ENCODE peak calls at places on chromosomes 12 and 14, in six cellular contexts. D is K562, Y is stomach, O is tibial artery, C is left ventricle myocardium inferior, H is endodermal cell. L is an unnamed sample.

GRCh38 chr14:53409974-53410373 is 256.9 kb upstream of the DDHD1 start:
- DNase-seq in D (no peak), Y (no peak), O (no peak), C (no peak), H (no peak), L (no peak)

GRCh38 chr14:59997966-59998365 is 78.0 kb downstream of the LRRC9 start:
- DNase-seq in D (no peak), Y (no peak), O (no peak), C (no peak), H (no peak), L (no peak)

GRCh38 chr12:96720363-96720705 is 186.7 kb upstream of the NEDD1 start:
- DNase-seq in D (no peak), Y (no peak), O (no peak), C (no peak), H (peak; percentile 74), L (no peak)

GRCh38 chr12:132731574-132731973 is 20.9 kb downstream of the PGAM5 start:
- DNase-seq in D (no peak), Y (no peak), O (no peak), C (no peak), H (no peak), L (no peak)

GRCh38 chr12:117063162-117063911 is 35.9 kb downstream of the TESC start:
- DNase-seq in D (no peak), Y (no peak), O (no peak), C (no peak), H (no peak), L (no peak)

GRCh38 chr12:24948452-24948815 is 467 bp downstream of the BCAT1 start:
- DNase-seq in D (peak; percentile 35), Y (no peak), O (no peak), C (no peak), H (peak; percentile 81), L (peak; percentile 19)

GRCh38 chr12:90652280-90652679 is 302.7 kb downstream of the CCER1 start:
- DNase-seq in D (no peak), Y (no peak), O (no peak), C (no peak), H (no peak), L (no peak)

GRCh38 chr14:75373616-75374015 is 54.2 kb upstream of the JDP2 start:
- DNase-seq in D (no peak), Y (no peak), O (no peak), C (no peak), H (no peak), L (no peak)

GRCh38 chr14:88911811-88912210 is 87.4 kb downstream of the TTC8 start:
- DNase-seq in D (no peak), Y (no peak), O (no peak), C (no peak), H (no peak), L (no peak)

GRCh38 chr14:83556065-83556464 is 1973.9 kb upstream of the FLRT2 start:
- DNase-seq in D (no peak), Y (no peak), O (no peak), C (no peak), H (no peak), L (no peak)

DNA sequence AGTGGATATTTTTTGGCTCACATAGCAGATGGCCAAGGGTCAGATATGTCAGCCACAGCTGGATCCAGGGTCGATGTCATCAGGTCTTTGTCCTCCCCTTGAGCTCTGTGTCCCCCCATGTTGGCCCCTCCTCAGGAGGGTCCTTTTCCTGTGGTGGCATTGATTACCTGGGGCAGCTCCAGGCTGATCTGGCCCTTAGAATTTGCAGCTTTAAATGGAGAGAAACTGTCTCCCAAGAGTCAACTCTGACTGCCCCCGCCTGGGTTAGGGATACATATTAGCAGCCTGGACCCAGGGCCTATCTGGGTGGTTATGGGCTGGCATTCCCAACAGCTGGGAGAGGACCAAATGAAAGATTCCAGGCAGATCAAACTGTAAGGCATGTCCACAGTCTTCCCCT is 330.5 kb downstream of the RGS6 start:
- DNase-seq in D (no peak), Y (no peak), O (no peak), C (no peak), H (no peak), L (no peak)
- H3K36me3 ChIP-seq in D (no peaks in the 10 kb centered on the region), Y (no peaks in the 10 kb centered on the region), O (no peaks in the 10 kb centered on the region), C (no peaks in the 10 kb centered on the region), H (no peaks in the 10 kb centered on the region), L (no peaks in the 10 kb centered on the region)

GRCh38 chr14:61543946-61544345 is 151.4 kb upstream of the HIF1A start:
- DNase-seq in D (no peak), Y (no peak), O (no peak), C (no peak), H (peak; percentile 18), L (no peak)
- H3K4me1 ChIP-seq in D (no peaks in the 10 kb centered on the region), Y (peaks cover 20% of the 10 kb centered on the region), O (peaks cover 51% of the 10 kb centered on the region), C (peaks cover 60% of the 10 kb centered on the region), H (no peaks in the 10 kb centered on the region), L (no peaks in the 10 kb centered on the region)

DNA sequence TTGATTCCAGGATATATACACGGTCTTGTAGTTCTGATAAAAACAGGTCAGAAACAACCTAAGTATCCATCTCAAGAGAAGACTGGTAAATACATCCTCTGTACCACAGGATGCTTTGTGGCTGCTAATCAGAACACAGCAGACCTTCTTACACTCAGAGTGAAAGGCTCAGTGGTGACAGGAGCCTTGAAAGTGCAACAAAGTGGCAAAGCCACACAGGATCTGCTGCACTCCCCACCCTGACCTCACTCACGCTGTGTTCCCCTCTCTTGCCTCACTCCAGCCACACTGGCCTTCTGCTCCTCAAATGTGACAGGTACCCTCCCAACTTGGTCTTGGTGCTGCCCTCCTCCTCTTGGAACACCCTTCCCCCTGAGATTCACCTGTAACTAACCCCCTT is 98.1 kb upstream of the GRIP1 start:
- DNase-seq in D (no peak), Y (no peak), O (no peak), C (no peak), H (no peak), L (no peak)
- H3K4me3 ChIP-seq in D (no peak overlapping the region), Y (no peak overlapping the region), O (no peak overlapping the region), C (no peak overlapping the region), H (no peak overlapping the region), L (no peak overlapping the region)

GRCh38 chr14:95096476-95096875 is 60.9 kb downstream of the DICER1 start:
- DNase-seq in D (no peak), Y (no peak), O (no peak), C (no peak), H (no peak), L (no peak)
- H3K36me3 ChIP-seq in D (peaks cover 18% of the 10 kb centered on the region), Y (peaks cover 64% of the 10 kb centered on the region), O (peaks cover 21% of the 10 kb centered on the region), C (peaks cover 39% of the 10 kb centered on the region), H (peaks cover 61% of the 10 kb centered on the region), L (peaks cover 2% of the 10 kb centered on the region)

GRCh38 chr14:76510255-76510654 is 134.3 kb downstream of the ESRRB start:
- DNase-seq in D (no peak), Y (no peak), O (no peak), C (no peak), H (peak; percentile 39), L (no peak)
- H3K4me1 ChIP-seq in D (no peaks in the 10 kb centered on the region), Y (no peaks in the 10 kb centered on the region), O (no peaks in the 10 kb centered on the region), C (peaks cover 4% of the 10 kb centered on the region), H (peaks cover 2% of the 10 kb centered on the region), L (no peaks in the 10 kb centered on the region)

GRCh38 chr12:122887817-122888212 is 8.1 kb downstream of the VPS37B start:
- DNase-seq in D (no peak), Y (no peak), O (no peak), C (no peak), H (no peak), L (no peak)

GRCh38 chr12:122888232-122888752 is 7.6 kb downstream of the VPS37B start:
- DNase-seq in D (peak; percentile 45), Y (peak; percentile 86), O (no peak), C (peak; percentile 31), H (peak; percentile 81), L (no peak)

GRCh38 chr12:122884860-122885259 is 11.1 kb downstream of the VPS37B start:
- DNase-seq in D (no peak), Y (no peak), O (no peak), C (no peak), H (no peak), L (no peak)

GRCh38 chr12:122886161-122886560 is 9.8 kb downstream of the VPS37B start:
- DNase-seq in D (no peak), Y (peak; percentile 5), O (no peak), C (no peak), H (no peak), L (no peak)

GRCh38 chr12:122886851-122887816 is 8.8 kb downstream of the VPS37B start:
- DNase-seq in D (peak; percentile 77), Y (peak; percentile 46), O (no peak), C (no peak), H (peak; percentile 59), L (no peak)
- H3K4me3 ChIP-seq in D (no peak overlapping the region), Y (peak overlapping the region; percentile 16), O (no peak overlapping the region), C (no peak overlapping the region), H (no peak overlapping the region), L (no peak overlapping the region)

GRCh38 chr12:29996993-29997392 is 213.3 kb upstream of the TMTC1 start:
- DNase-seq in D (no peak), Y (no peak), O (no peak), C (no peak), H (no peak), L (no peak)
- H3K36me3 ChIP-seq in D (no peaks in the 10 kb centered on the region), Y (no peaks in the 10 kb centered on the region), O (no peaks in the 10 kb centered on the region), C (no peaks in the 10 kb centered on the region), H (no peaks in the 10 kb centered on the region), L (no peaks in the 10 kb centered on the region)